ENCODE peak calls at places on chromosomes 2 and 18, in four cellular contexts. E is IMR-90, P is SIG-M5, T is HFFc6. Y is an unnamed sample.

GRCh38 chr2:120395221-120395620 is 49.3 kb downstream of the INHBB start:
- DNase-seq in E (no peak), P (no peak), T (no peak), Y (no peak)

GRCh38 chr2:217790681-217791392 is 212.0 kb downstream of the TNS1 start:
- DNase-seq in E (peak), P (no peak), T (peak), Y (peak)

GRCh38 chr18:26489191-26489590 is 59.2 kb downstream of the KCTD1 start:
- DNase-seq in E (peak), P (no peak), T (no peak), Y (no peak)

GRCh38 chr2:127479219-127479825 is 47.0 kb downstream of the IWS1 start:
- DNase-seq in E (peak), P (no peak), T (peak), Y (peak)

GRCh38 chr18:26981373-26982082 is 116.0 kb upstream of the AQP4 start:
- DNase-seq in E (no peak), P (no peak), T (no peak), Y (no peak)

GRCh38 chr2:42101641-42102605 is 54.1 kb downstream of the PKDCC start:
- DNase-seq in E (peak), P (no peak), T (peak), Y (peak)

GRCh38 chr2:27888790-27889189 is 1.4 kb downstream of the RBKS start:
- DNase-seq in E (peak), P (no peak), T (peak), Y (peak)

GRCh38 chr18:47737198-47737830 is 193.1 kb downstream of the SMAD2 start:
- DNase-seq in E (no peak), P (no peak), T (no peak), Y (no peak)

GRCh38 chr2:101328474-101329007 is 20.0 kb upstream of the RNF149 start:
- DNase-seq in E (peak), P (peak), T (peak), Y (peak)

GRCh38 chr2:138307099-138307498 is 194.5 kb upstream of the SPOPL start:
- DNase-seq in E (no peak), P (no peak), T (no peak), Y (no peak)

GRCh38 chr18:31386683-31387082 is 10.1 kb downstream of the DSG4 start:
- DNase-seq in E (no peak), P (no peak), T (no peak), Y (no peak)

GRCh38 chr2:237669129-237669627 is 41.8 kb downstream of the LRRFIP1 start:
- DNase-seq in E (no peak), P (no peak), T (no peak), Y (no peak)

GRCh38 chr2:234705108-234705507 is 208.2 kb upstream of the ARL4C start:
- DNase-seq in E (peak), P (no peak), T (peak), Y (peak)

GRCh38 chr2:207239754-207240494 is 74.2 kb upstream of the KLF7 start:
- DNase-seq in E (peak), P (no peak), T (peak), Y (peak)

GRCh38 chr2:7016884-7017283 is 99.7 kb downstream of the RNF144A start:
- DNase-seq in E (no peak), P (no peak), T (no peak), Y (no peak)

GRCh38 chr18:50563376-50563775 is 3.5 kb downstream of the MAPK4 start:
- DNase-seq in E (no peak), P (no peak), T (no peak), Y (no peak)

GRCh38 chr2:68466361-68466777 is 725 bp downstream of the FBXO48 start:
- DNase-seq in E (peak), P (peak), T (peak), Y (peak)

GRCh38 chr2:120933693-120934092 is 198.0 kb downstream of the GLI2 start:
- DNase-seq in E (no peak), P (no peak), T (no peak), Y (no peak)

GRCh38 chr2:36035137-36035536 is 320.4 kb upstream of the CRIM1 start:
- DNase-seq in E (no peak), P (no peak), T (no peak), Y (no peak)

Y was measured in EL.